ENCODE peak calls at places on chromosomes 5 and 9, in seven cellular contexts. P, L, C, R, Z, J and U are unnamed samples. For H3K4me1 and H3K9me3, the result is how much of the 10 kb centered on the place peaks cover.

GRCh38 chr9:27828908-27829307 is 255.6 kb upstream of the C9orf72 start:
- DNase-seq in P (no peak), L (no peak), C (no peak), R (no peak), Z (no peak), J (no peak), U (no peak)

GRCh38 chr5:1000329-1000728 is 8.3 kb upstream of the NKD2 start:
- DNase-seq in P (peak), L (no peak), C (no peak), R (no peak), Z (no peak), J (peak), U (peak)

GRCh38 chr5:116084231-116084630 is 594 bp upstream of the COMMD10 start:
- DNase-seq in P (no peak), L (no peak), C (no peak), R (peak), Z (peak), J (no peak), U (no peak)

GRCh38 chr5:106392766-106393165 is 1278.0 kb downstream of the EFNA5 start:
- DNase-seq in P (no peak), L (no peak), C (no peak), R (no peak), Z (no peak), J (no peak), U (no peak)

GRCh38 chr9:87562530-87562929 is 64.9 kb downstream of the DAPK1 start:
- DNase-seq in P (no peak), L (no peak), C (no peak), R (no peak), Z (no peak), J (no peak), U (no peak)

GRCh38 chr9:129548571-129549135 is 72.2 kb downstream of the C9orf50 start:
- DNase-seq in P (peak), L (no peak), C (peak), R (no peak), Z (no peak), J (peak), U (no peak)

GRCh38 chr5:545641-546375 is 21.6 kb upstream of the SLC9A3 start:
- DNase-seq in P (no peak), L (peak), C (peak), R (no peak), Z (no peak), J (peak), U (no peak)

GRCh38 chr5:160542281-160542680 is 120.6 kb downstream of the PTTG1 start:
- DNase-seq in P (no peak), L (no peak), C (no peak), R (no peak), Z (no peak), J (no peak), U (peak)

GRCh38 chr9:80235752-80236151 is 664.0 kb downstream of the TLE4 start:
- DNase-seq in P (no peak), L (no peak), C (no peak), R (no peak), Z (no peak), J (no peak), U (no peak)

GRCh38 chr9:127876764-127877562 is 512 bp downstream of the AK1 start:
- DNase-seq in P (no peak), L (peak), C (peak), R (no peak), Z (no peak), J (peak), U (no peak)

GRCh38 chr5:79151933-79152671 is 40.5 kb downstream of the BHMT start:
- DNase-seq in P (no peak), L (no peak), C (no peak), R (no peak), Z (no peak), J (no peak), U (peak)

GRCh38 chr5:176736271-176736965 is 73.9 kb upstream of the UNC5A start:
- DNase-seq in P (peak), L (no peak), C (no peak), R (no peak), Z (peak), J (peak), U (peak)

GRCh38 chr5:7361593-7361992 is 34.3 kb upstream of the ADCY2 start:
- DNase-seq in P (no peak), L (no peak), C (no peak), R (no peak), Z (no peak), J (no peak), U (no peak)

GRCh38 chr5:611731-612486 is at the start of gene CEP72:
- DNase-seq in P (peak), L (peak), C (peak), R (peak), Z (peak), J (peak), U (peak)

GRCh38 chr5:171633776-171634470 is 151.7 kb upstream of the SMIM23 start:
- DNase-seq in P (no peak), L (no peak), C (no peak), R (no peak), Z (no peak), J (no peak), U (no peak)

GRCh38 chr9:93549636-93550035 is 26.7 kb upstream of the PHF2 start:
- DNase-seq in P (no peak), L (no peak), C (no peak), R (no peak), Z (no peak), J (no peak), U (no peak)

GRCh38 chr5:132461671-132462070 is 28.9 kb downstream of the IRF1 start:
- DNase-seq in P (no peak), L (no peak), C (no peak), R (no peak), Z (no peak), J (no peak), U (no peak)
- H3K4me1 ChIP-seq in P (under half), L (under half), C (half or more), R (under half), Z (under half), J (under half), U (under half)

DNA sequence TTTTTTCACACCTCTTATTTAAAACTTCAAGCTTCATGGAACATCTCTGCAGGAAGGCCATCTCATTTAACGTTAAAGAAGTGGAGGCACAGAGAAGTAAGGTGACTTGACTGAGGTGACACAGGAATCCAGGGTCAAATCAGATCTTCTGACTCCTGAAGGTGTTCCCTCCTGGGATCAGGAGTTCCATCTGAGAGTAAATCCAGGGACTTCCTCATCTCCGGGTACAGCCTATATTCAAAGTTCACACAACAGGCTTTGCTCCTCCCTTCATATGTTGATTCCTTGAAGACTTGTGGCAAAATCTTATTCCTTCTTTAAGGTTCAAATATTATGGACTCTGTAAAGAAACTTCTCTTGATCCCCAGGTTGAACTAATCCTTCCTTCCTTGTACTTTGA is 313.1 kb upstream of the CLINT1 start:
- DNase-seq in P (no peak), L (no peak), C (no peak), R (no peak), Z (no peak), J (no peak), U (no peak)
- H3K27ac ChIP-seq in P (no peak), L (no peak), C (no peak), R (no peak), Z (no peak), J (no peak), U (no peak)

GRCh38 chr5:85985167-85985566 is 632.6 kb upstream of the COX7C start:
- DNase-seq in P (no peak), L (no peak), C (no peak), R (no peak), Z (no peak), J (no peak), U (no peak)
- H3K9me3 ChIP-seq in P (under half), L (under half), C (under half), R (under half), Z (under half), J (under half), U (under half)

DNA sequence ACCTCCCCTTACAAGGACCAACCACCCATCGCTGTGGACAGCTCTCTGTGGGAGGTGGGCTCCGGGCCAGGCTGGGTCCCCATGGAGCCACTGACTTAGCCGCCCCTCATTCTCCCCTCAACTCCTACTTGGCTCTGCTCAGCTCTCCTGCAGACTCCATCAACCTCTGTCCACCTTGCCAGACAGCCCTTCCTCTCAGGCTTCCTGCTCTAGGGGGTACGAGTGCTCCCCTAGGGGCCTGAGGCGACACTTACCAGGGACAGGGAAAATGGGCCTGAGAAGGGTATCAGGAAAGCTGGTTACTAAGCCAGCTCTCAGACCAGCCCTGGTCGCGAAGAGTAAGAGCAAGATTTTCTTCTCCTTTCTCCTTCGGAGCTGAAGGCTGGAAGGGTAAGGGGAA is 43.9 kb downstream of the SHB start:
- DNase-seq in P (no peak), L (no peak), C (no peak), R (no peak), Z (no peak), J (no peak), U (no peak)
- H3K4me1 ChIP-seq in P (half or more), L (half or more), C (half or more), R (half or more), Z (under half), J (under half), U (under half)

GRCh38 chr5:150364004-150364403 is 6.5 kb downstream of the TCOF1 start:
- DNase-seq in P (no peak), L (no peak), C (peak), R (no peak), Z (no peak), J (no peak), U (no peak)

GRCh38 chr5:150363185-150363584 is 5.7 kb downstream of the TCOF1 start:
- DNase-seq in P (no peak), L (peak), C (no peak), R (no peak), Z (no peak), J (no peak), U (no peak)

GRCh38 chr5:150358261-150359095 is 981 bp downstream of the TCOF1 start:
- DNase-seq in P (no peak), L (no peak), C (no peak), R (no peak), Z (no peak), J (no peak), U (no peak)

GRCh38 chr5:150357326-150358260 is at the start of gene TCOF1:
- DNase-seq in P (peak), L (peak), C (peak), R (peak), Z (peak), J (peak), U (peak)

DNA sequence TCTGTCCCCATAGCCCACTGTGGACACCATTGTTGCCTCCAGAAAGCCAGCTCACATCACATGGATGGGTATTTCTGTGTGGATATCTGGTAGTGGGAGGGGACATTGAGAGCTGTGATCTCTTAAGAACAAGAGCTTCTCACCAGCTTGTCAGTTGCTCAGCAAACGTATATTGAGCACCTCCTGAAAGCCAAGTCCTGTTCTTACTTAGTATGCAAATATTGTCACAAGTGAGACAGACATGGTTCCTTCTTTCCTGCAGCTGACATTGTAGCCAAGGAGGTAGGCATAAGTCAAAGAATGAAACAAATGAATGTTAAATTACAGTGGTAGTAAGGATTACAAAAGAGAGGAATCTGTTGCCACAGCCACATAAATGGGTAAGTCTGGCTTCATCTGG is 3.8 kb downstream of the TCOF1 start:
- DNase-seq in P (no peak), L (no peak), C (no peak), R (no peak), Z (no peak), J (no peak), U (no peak)
- H3K27ac ChIP-seq in P (no peak), L (no peak), C (no peak), R (no peak), Z (no peak), J (no peak), U (no peak)

GRCh38 chr5:8391916-8392315 is 523.0 kb downstream of the MTRR start:
- DNase-seq in P (no peak), L (no peak), C (no peak), R (no peak), Z (no peak), J (no peak), U (no peak)

GRCh38 chr5:8386889-8387288 is 517.9 kb downstream of the MTRR start:
- DNase-seq in P (no peak), L (no peak), C (no peak), R (no peak), Z (no peak), J (no peak), U (no peak)
- H3K9me3 ChIP-seq in P (under half), L (under half), C (under half), R (under half), Z (under half), J (under half), U (under half)

GRCh38 chr9:108783318-108784127 is 72.3 kb downstream of the ACTL7B start:
- DNase-seq in P (no peak), L (no peak), C (no peak), R (no peak), Z (no peak), J (no peak), U (no peak)
- H3K4me1 ChIP-seq in P (under half), L (under half), C (under half), R (under half), Z (half or more), J (under half), U (under half)

GRCh38 chr5:136629125-136629790 is 263.9 kb upstream of the TRPC7 start:
- DNase-seq in P (no peak), L (no peak), C (no peak), R (no peak), Z (peak), J (no peak), U (peak)
- H3K27ac ChIP-seq in P (no peak), L (no peak), C (no peak), R (no peak), Z (no peak), J (no peak), U (no peak)